ENCODE peak calls at places on chromosome 12, in eight cellular contexts. Y is psoas muscle; A is activated CD8-positive, alpha-beta T cell treated with anti-CD3 and anti-CD28 coated beads for 36 hours; P is body of pancreas; Q is A549; E is GM20000; U is cardiac muscle cell; L is LNCaP clone FGC. D is an unnamed sample.

GRCh38 chr12:121537814-121538698 is 42.8 kb downstream of the KDM2B start:
- DNase-seq in Y (peak), A (peak), P (peak), Q (no peak), E (peak), U (peak), L (no peak), D (peak)

GRCh38 chr12:1300460-1300859 is 293.9 kb downstream of the FBXL14 start:
- DNase-seq in Y (no peak), A (no peak), P (no peak), Q (no peak), E (no peak), U (no peak), L (no peak), D (no peak)

GRCh38 chr12:12586879-12587675 is 24.4 kb upstream of the DUSP16 start:
- DNase-seq in Y (no peak), A (no peak), P (no peak), Q (no peak), E (no peak), U (no peak), L (peak), D (no peak)

GRCh38 chr12:100545092-100545491 is 28.4 kb upstream of the GAS2L3 start:
- DNase-seq in Y (no peak), A (no peak), P (no peak), Q (no peak), E (no peak), U (no peak), L (no peak), D (no peak)

GRCh38 chr12:50219544-50219943 is 52.4 kb upstream of the CERS5 start:
- DNase-seq in Y (no peak), A (no peak), P (no peak), Q (no peak), E (no peak), U (no peak), L (no peak), D (no peak)

GRCh38 chr12:188910-189621 is 24.9 kb downstream of the SLC6A12 start:
- DNase-seq in Y (peak), A (peak), P (peak), Q (peak), E (peak), U (peak), L (no peak), D (peak)

GRCh38 chr12:32437095-32437515 is 37.7 kb downstream of the FGD4 start:
- DNase-seq in Y (no peak), A (no peak), P (no peak), Q (peak), E (no peak), U (no peak), L (no peak), D (no peak)

GRCh38 chr12:15669256-15669948 is 119.8 kb downstream of the EPS8 start:
- DNase-seq in Y (no peak), A (no peak), P (no peak), Q (no peak), E (no peak), U (no peak), L (peak), D (no peak)

GRCh38 chr12:47054659-47055058 is 24.8 kb upstream of the PCED1B start:
- DNase-seq in Y (no peak), A (no peak), P (no peak), Q (no peak), E (no peak), U (no peak), L (no peak), D (no peak)

GRCh38 chr12:12600659-12601058 is 11.0 kb upstream of the CREBL2 start:
- DNase-seq in Y (no peak), A (no peak), P (no peak), Q (no peak), E (no peak), U (no peak), L (no peak), D (no peak)

GRCh38 chr12:12376636-12377448 is 20.0 kb downstream of the BORCS5 start:
- DNase-seq in Y (no peak), A (peak), P (peak), Q (peak), E (peak), U (peak), L (peak), D (peak)

GRCh38 chr12:59651230-59651920 is 55.5 kb downstream of the SLC16A7 start:
- DNase-seq in Y (no peak), A (no peak), P (no peak), Q (no peak), E (no peak), U (no peak), L (no peak), D (no peak)

GRCh38 chr12:59858508-59858907 is 262.7 kb downstream of the SLC16A7 start:
- DNase-seq in Y (no peak), A (no peak), P (peak), Q (no peak), E (no peak), U (no peak), L (no peak), D (no peak)

GRCh38 chr12:100404769-100405407 is 48.0 kb downstream of the SLC17A8 start:
- DNase-seq in Y (no peak), A (peak), P (peak), Q (no peak), E (peak), U (peak), L (no peak), D (peak)

GRCh38 chr12:93572712-93573551 is 457 bp downstream of the SOCS2 start:
- DNase-seq in Y (peak), A (peak), P (peak), Q (no peak), E (peak), U (peak), L (no peak), D (peak)

GRCh38 chr12:27504506-27504905 is 19.5 kb upstream of the PPFIBP1 start:
- DNase-seq in Y (no peak), A (no peak), P (no peak), Q (no peak), E (no peak), U (no peak), L (no peak), D (no peak)

GRCh38 chr12:113286712-113287111 is 48.2 kb downstream of the SLC8B1 start:
- DNase-seq in Y (no peak), A (no peak), P (no peak), Q (no peak), E (no peak), U (no peak), L (no peak), D (no peak)

GRCh38 chr12:76908303-76909017 is 29.6 kb upstream of the CSRP2 start:
- DNase-seq in Y (no peak), A (no peak), P (no peak), Q (no peak), E (no peak), U (no peak), L (no peak), D (no peak)

GRCh38 chr12:46217686-46218508 is 50.9 kb downstream of the SLC38A1 start:
- DNase-seq in Y (no peak), A (peak), P (no peak), Q (no peak), E (peak), U (no peak), L (no peak), D (no peak)

GRCh38 chr12:131770120-131770519 is 58.1 kb upstream of the MMP17 start:
- DNase-seq in Y (no peak), A (no peak), P (no peak), Q (no peak), E (no peak), U (no peak), L (no peak), D (no peak)

GRCh38 chr12:52141875-52142274 is 49.9 kb downstream of the KRT80 start:
- DNase-seq in Y (no peak), A (no peak), P (no peak), Q (no peak), E (no peak), U (no peak), L (no peak), D (no peak)

GRCh38 chr12:14776236-14776959 is 26.9 kb downstream of the WBP11 start:
- DNase-seq in Y (no peak), A (no peak), P (no peak), Q (no peak), E (no peak), U (no peak), L (no peak), D (no peak)

GRCh38 chr12:100489326-100489725 is 15.7 kb downstream of the NR1H4 start:
- DNase-seq in Y (no peak), A (no peak), P (no peak), Q (no peak), E (no peak), U (no peak), L (no peak), D (no peak)

GRCh38 chr12:107129315-107129930 is 36.1 kb upstream of the CRY1 start:
- DNase-seq in Y (no peak), A (no peak), P (no peak), Q (no peak), E (no peak), U (no peak), L (no peak), D (no peak)

GRCh38 chr12:101884174-101884573 is 6.8 kb downstream of the DRAM1 start:
- DNase-seq in Y (no peak), A (no peak), P (no peak), Q (no peak), E (no peak), U (no peak), L (no peak), D (no peak)

GRCh38 chr12:14768823-14769405 is 34.4 kb downstream of the WBP11 start:
- DNase-seq in Y (no peak), A (peak), P (peak), Q (no peak), E (no peak), U (no peak), L (no peak), D (no peak)

GRCh38 chr12:41917827-41918445 is 226.7 kb downstream of the GXYLT1 start:
- DNase-seq in Y (no peak), A (no peak), P (no peak), Q (no peak), E (no peak), U (peak), L (no peak), D (no peak)

GRCh38 chr12:109678732-109679131 is 34.9 kb upstream of the FAM222A start:
- DNase-seq in Y (no peak), A (no peak), P (no peak), Q (no peak), E (no peak), U (peak), L (no peak), D (peak)

GRCh38 chr12:31214626-31215520 is 111.1 kb downstream of the SINHCAF start:
- DNase-seq in Y (no peak), A (no peak), P (no peak), Q (no peak), E (no peak), U (no peak), L (no peak), D (no peak)

GRCh38 chr12:75656210-75656609 is 144.8 kb upstream of the KRR1 start:
- DNase-seq in Y (no peak), A (no peak), P (no peak), Q (no peak), E (no peak), U (no peak), L (no peak), D (no peak)

GRCh38 chr12:214005-214736 is at the start of gene SLC6A12:
- DNase-seq in Y (no peak), A (no peak), P (no peak), Q (no peak), E (no peak), U (no peak), L (no peak), D (no peak)

GRCh38 chr12:29889737-29890136 is 106.0 kb upstream of the TMTC1 start:
- DNase-seq in Y (peak), A (peak), P (peak), Q (no peak), E (peak), U (peak), L (peak), D (peak)

GRCh38 chr12:44052554-44052953 is 216.7 kb downstream of the TMEM117 start:
- DNase-seq in Y (no peak), A (no peak), P (no peak), Q (no peak), E (no peak), U (no peak), L (no peak), D (no peak)

GRCh38 chr12:38850463-38850862 is 54.9 kb downstream of the CPNE8 start:
- DNase-seq in Y (no peak), A (no peak), P (no peak), Q (no peak), E (no peak), U (no peak), L (no peak), D (no peak)

GRCh38 chr12:3046441-3047200 is 30.6 kb upstream of the TSPAN9 start:
- DNase-seq in Y (peak), A (no peak), P (no peak), Q (no peak), E (no peak), U (peak), L (no peak), D (no peak)

GRCh38 chr12:68495666-68496065 is 115.0 kb upstream of the RAP1B start:
- DNase-seq in Y (no peak), A (no peak), P (no peak), Q (no peak), E (no peak), U (peak), L (no peak), D (no peak)

GRCh38 chr12:121170581-121171260 is 38.0 kb downstream of the P2RX7 start:
- DNase-seq in Y (no peak), A (no peak), P (no peak), Q (no peak), E (no peak), U (no peak), L (no peak), D (no peak)

GRCh38 chr12:106321139-106321850 is 18.8 kb downstream of the TCP11L2 start:
- DNase-seq in Y (no peak), A (no peak), P (no peak), Q (no peak), E (no peak), U (no peak), L (no peak), D (no peak)

GRCh38 chr12:10153271-10154144 is 18.4 kb downstream of the OLR1 start:
- DNase-seq in Y (peak), A (peak), P (peak), Q (peak), E (peak), U (peak), L (peak), D (peak)

GRCh38 chr12:6950401-6950801 is 755 bp upstream of the PTPN6 start:
- DNase-seq in Y (peak), A (peak), P (no peak), Q (no peak), E (no peak), U (no peak), L (no peak), D (no peak)
- TF ChIP-seq CTCF in Y (no peak), A (peak), P (no peak), Q (no peak), E (peak), U (peak), L (peak), D (peak)

GRCh38 chr12:130663510-130663909 is 52.6 kb downstream of the RIMBP2 start:
- DNase-seq in Y (no peak), A (no peak), P (no peak), Q (no peak), E (no peak), U (no peak), L (no peak), D (no peak)

GRCh38 chr12:130664772-130665171 is 51.3 kb downstream of the RIMBP2 start:
- DNase-seq in Y (no peak), A (no peak), P (no peak), Q (no peak), E (no peak), U (no peak), L (no peak), D (no peak)

GRCh38 chr12:130664252-130664651 is 51.8 kb downstream of the RIMBP2 start:
- DNase-seq in Y (no peak), A (no peak), P (no peak), Q (no peak), E (no peak), U (no peak), L (no peak), D (no peak)

GRCh38 chr12:130661059-130661458 is 55.0 kb downstream of the RIMBP2 start:
- DNase-seq in Y (no peak), A (no peak), P (no peak), Q (no peak), E (no peak), U (no peak), L (no peak), D (no peak)

DNA sequence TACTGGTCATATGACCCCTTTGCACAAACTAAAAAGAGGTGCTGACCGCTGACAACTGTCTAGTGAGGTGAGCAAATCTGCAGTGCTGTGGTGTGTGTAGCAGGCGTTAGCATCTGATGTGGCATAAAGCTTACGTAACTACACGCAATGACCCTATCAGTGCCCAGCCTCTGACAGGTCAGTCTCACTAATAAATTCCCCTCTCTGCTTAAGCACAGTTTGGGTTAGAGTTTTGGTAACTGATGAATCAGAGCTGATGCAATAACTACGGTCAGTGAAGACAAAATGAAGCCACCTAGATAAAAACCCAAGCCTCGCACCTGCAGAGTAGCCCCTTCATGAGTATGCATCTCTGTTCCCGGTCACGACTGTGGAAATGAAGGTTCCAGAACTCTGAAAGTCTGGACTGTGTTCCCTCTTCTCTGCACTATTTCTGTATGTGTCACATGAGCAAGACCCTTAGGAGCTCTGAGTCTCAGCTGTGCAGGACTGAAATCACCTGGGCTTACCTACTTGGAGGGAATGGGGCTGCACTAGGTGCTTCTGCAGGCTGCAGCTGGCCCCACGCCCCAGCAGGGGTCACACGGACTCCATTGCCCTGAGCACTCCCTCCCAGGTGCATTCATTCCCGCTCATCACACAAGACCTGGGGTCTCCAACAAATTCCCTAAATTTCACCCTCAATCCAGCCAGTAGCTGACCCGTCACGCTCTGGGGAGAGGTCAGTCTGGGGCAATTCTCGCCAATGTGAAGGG is 54.4 kb downstream of the RIMBP2 start:
- DNase-seq in Y (no peak), A (no peak), P (no peak), Q (no peak), E (no peak), U (peak), L (no peak), D (peak)
- TF ChIP-seq CTCF in Y (no peak), A (no peak), P (no peak), Q (no peak), E (no peak), U (no peak), L (no peak), D (peak)

GRCh38 chr12:20646239-20646827 is 48.8 kb upstream of the SLCO1C1 start:
- DNase-seq in Y (no peak), A (no peak), P (no peak), Q (peak), E (peak), U (peak), L (peak), D (no peak)
- TF ChIP-seq CTCF in Y (peak), A (peak), P (peak), Q (peak), E (peak), U (peak), L (peak), D (peak)

DNA sequence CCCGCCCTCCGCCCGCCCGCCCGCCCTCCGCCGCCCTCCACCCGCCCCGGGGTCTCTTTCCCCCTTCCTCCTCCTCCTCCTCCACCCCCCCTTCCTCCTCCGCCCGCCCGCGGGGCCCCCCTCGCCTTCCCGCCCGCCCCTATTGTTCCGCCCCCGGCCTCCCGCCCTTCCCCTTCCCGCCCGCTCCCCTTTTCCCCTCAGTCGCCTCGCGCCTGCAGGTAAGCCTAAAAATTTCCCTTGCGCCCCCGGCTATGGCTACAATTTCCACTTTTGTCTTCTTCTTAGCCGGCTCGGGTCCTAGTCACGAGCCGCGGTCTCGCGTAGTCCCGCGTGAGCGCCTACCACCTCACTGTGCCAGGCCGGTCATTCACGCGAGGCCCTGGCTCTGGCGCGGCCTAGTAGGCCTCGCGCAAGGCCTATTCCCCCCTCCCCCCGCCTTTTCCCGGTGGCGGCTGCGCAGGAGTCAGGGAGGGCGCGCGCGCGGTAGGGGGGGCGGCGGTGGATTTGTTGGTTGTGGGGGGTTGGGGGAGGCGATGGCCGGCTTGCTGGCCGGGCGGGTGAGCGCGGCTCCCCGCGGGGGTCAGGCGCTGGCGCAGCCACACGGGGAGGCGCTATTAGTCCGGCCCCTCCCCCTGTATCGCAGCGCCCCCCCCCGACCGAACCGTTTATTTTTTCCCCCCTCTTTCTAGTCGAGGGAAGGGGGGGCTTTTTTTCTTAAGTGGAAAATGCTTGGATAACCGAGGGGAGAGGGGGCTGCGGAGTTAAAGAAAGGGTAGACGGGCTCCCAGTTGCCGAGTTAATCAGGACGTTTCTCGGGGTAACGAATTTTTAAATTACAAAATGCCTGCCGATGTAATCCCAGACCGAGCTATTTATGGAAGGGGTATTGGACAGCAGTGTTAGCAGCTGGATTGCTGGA is 516 bp downstream of the PCBP2 start:
- DNase-seq in Y (peak), A (peak), P (peak), Q (peak), E (peak), U (peak), L (no peak), D (peak)
- TF ChIP-seq CTCF in Y (peak), A (peak), P (no peak), Q (peak), E (no peak), U (peak), L (peak), D (no peak)

GRCh38 chr12:18589316-18589715 is 148.5 kb downstream of the PLCZ1 start:
- DNase-seq in Y (no peak), A (no peak), P (no peak), Q (no peak), E (no peak), U (no peak), L (no peak), D (no peak)
- TF ChIP-seq CTCF in Y (no peak), A (no peak), P (no peak), Q (no peak), E (no peak), U (peak), L (peak), D (no peak)

DNA sequence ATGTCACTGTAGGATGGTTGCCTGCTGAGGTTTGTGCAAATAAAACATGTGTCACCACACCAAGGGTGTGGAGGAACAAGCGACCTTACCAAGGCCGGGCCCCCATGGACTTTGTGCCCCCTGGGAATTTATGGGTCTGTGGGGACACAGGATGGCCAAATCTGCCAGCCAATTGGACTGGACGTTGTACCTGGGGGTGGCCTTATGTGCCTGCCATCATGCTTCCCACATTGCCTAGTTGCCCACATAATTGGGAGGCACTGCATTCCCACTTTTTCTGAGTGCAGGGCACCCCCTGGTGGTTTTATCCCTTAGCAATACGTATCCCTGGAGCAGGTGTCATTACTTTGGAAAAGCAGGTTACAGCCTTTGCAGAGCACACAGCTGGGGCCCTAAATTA is 92.6 kb upstream of the TMPO start:
- DNase-seq in Y (no peak), A (no peak), P (peak), Q (no peak), E (no peak), U (peak), L (no peak), D (peak)
- TF ChIP-seq CTCF in Y (no peak), A (no peak), P (peak), Q (peak), E (no peak), U (peak), L (peak), D (peak)